ENCODE peak calls at places on chromosomes 16 and 17, in ten cellular contexts. O is CD4-positive, alpha-beta T cell; Z is ovary; L is GM13976; H is K562; Q is Peyer's patch; U is foreskin fibroblast; E is mammary epithelial cell; W is RWPE1; I is kidney. G is an unnamed sample.

GRCh38 chr16:4371481-4372314 is at the start of gene VASN:
- DNase-seq in O (peak), Z (peak), L (peak), H (peak), Q (peak), U (peak), E (peak), W (peak), I (peak), G (peak)

GRCh38 chr16:17083628-17084027 is 387.1 kb downstream of the XYLT1 start:
- DNase-seq in O (no peak), Z (no peak), L (no peak), H (no peak), Q (no peak), U (no peak), E (no peak), W (no peak), I (no peak), G (no peak)

GRCh38 chr16:53457670-53458069 is 23.4 kb downstream of the RBL2 start:
- DNase-seq in O (peak), Z (no peak), L (peak), H (no peak), Q (peak), U (no peak), E (peak), W (no peak), I (no peak), G (no peak)

GRCh38 chr16:15491430-15491829 is 57.0 kb downstream of the BMERB1 start:
- DNase-seq in O (no peak), Z (no peak), L (no peak), H (no peak), Q (no peak), U (no peak), E (no peak), W (no peak), I (no peak), G (no peak)

GRCh38 chr16:86857807-86858206 is 279.5 kb downstream of the FOXL1 start:
- DNase-seq in O (no peak), Z (no peak), L (no peak), H (no peak), Q (no peak), U (no peak), E (no peak), W (no peak), I (no peak), G (no peak)

GRCh38 chr16:76464973-76465620 is 187.9 kb downstream of the CNTNAP4 start:
- DNase-seq in O (no peak), Z (no peak), L (no peak), H (no peak), Q (no peak), U (no peak), E (no peak), W (no peak), I (no peak), G (no peak)

GRCh38 chr16:26826500-26826899 is 240.2 kb upstream of the C16orf82 start:
- DNase-seq in O (no peak), Z (no peak), L (no peak), H (no peak), Q (no peak), U (no peak), E (no peak), W (no peak), I (no peak), G (no peak)

GRCh38 chr17:44797809-44798208 is 32.3 kb downstream of the GJC1 start:
- DNase-seq in O (no peak), Z (peak), L (no peak), H (no peak), Q (no peak), U (no peak), E (no peak), W (no peak), I (no peak), G (no peak)

GRCh38 chr17:57708401-57708800 is 36.7 kb downstream of the CCDC182 start:
- DNase-seq in O (no peak), Z (no peak), L (no peak), H (no peak), Q (no peak), U (peak), E (no peak), W (no peak), I (no peak), G (no peak)

GRCh38 chr17:41678907-41679739 is 9.6 kb upstream of the EIF1 start:
- DNase-seq in O (peak), Z (no peak), L (no peak), H (peak), Q (peak), U (peak), E (peak), W (no peak), I (peak), G (no peak)

GRCh38 chr16:22191089-22191965 is 14.8 kb upstream of the EEF2K start:
- DNase-seq in O (peak), Z (peak), L (peak), H (peak), Q (peak), U (peak), E (peak), W (peak), I (peak), G (peak)

GRCh38 chr17:50102164-50102991 is 7.2 kb downstream of the PDK2 start:
- DNase-seq in O (no peak), Z (no peak), L (no peak), H (no peak), Q (no peak), U (no peak), E (no peak), W (no peak), I (peak), G (no peak)

GRCh38 chr17:82789051-82789592 is 37.3 kb downstream of the TBCD start:
- DNase-seq in O (no peak), Z (no peak), L (no peak), H (no peak), Q (no peak), U (no peak), E (no peak), W (no peak), I (no peak), G (no peak)

GRCh38 chr17:29568331-29569244 is at the start of gene TP53I13:
- DNase-seq in O (peak), Z (peak), L (peak), H (peak), Q (peak), U (peak), E (peak), W (peak), I (peak), G (peak)

GRCh38 chr17:29563816-29564215 is 3.0 kb downstream of the ABHD15 start:
- DNase-seq in O (no peak), Z (no peak), L (peak), H (no peak), Q (peak), U (no peak), E (no peak), W (no peak), I (no peak), G (no peak)

GRCh38 chr17:29567362-29568330 is 809 bp upstream of the ABHD15 start:
- DNase-seq in O (peak), Z (peak), L (peak), H (peak), Q (peak), U (peak), E (peak), W (peak), I (peak), G (peak)

GRCh38 chr17:29566473-29567361 is at the start of gene ABHD15:
- DNase-seq in O (no peak), Z (peak), L (peak), H (no peak), Q (peak), U (peak), E (peak), W (peak), I (peak), G (no peak)

GRCh38 chr17:29565643-29566472 is 979 bp downstream of the ABHD15 start:
- DNase-seq in O (peak), Z (no peak), L (peak), H (no peak), Q (peak), U (no peak), E (no peak), W (no peak), I (peak), G (no peak)
- TF ChIP-seq CTCF in O (peak), Z (no peak), L (peak), H (no peak), Q (no peak), U (no peak), E (no peak), W (no peak), I (no peak), G (peak)

GRCh38 chr17:7259555-7259889 is 2.8 kb downstream of the CLDN7 start:
- DNase-seq in O (no peak), Z (no peak), L (no peak), H (no peak), Q (no peak), U (no peak), E (no peak), W (no peak), I (no peak), G (no peak)

GRCh38 chr17:7261377-7262191 is 694 bp downstream of the CLDN7 start:
- DNase-seq in O (no peak), Z (no peak), L (peak), H (no peak), Q (no peak), U (no peak), E (no peak), W (no peak), I (no peak), G (no peak)

GRCh38 chr17:7258731-7259554 is 3.3 kb downstream of the CLDN7 start:
- DNase-seq in O (no peak), Z (no peak), L (no peak), H (no peak), Q (no peak), U (peak), E (peak), W (peak), I (no peak), G (no peak)

GRCh38 chr17:7260601-7261376 is 1.5 kb downstream of the CLDN7 start:
- DNase-seq in O (peak), Z (no peak), L (peak), H (no peak), Q (peak), U (peak), E (no peak), W (peak), I (peak), G (peak)

DNA sequence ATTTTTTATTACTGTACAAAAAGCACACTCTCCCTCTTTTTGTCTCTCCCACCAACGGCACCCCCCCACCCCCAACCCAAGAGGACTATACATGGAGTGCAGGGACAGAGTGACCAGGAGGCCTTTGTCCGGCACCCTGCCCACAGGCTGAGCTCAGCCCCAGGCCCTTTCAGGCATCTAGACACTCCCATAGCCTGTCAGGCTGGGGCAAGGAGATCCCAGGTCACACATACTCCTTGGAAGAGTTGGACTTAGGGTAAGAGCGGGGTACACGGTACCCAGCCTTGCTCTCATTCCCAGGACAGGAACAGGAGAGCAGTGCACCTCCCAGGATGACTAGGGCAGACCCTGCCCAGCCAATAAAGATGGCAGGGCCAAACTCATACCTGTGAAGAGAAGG is 2.1 kb downstream of the CLDN7 start:
- DNase-seq in O (no peak), Z (no peak), L (no peak), H (no peak), Q (no peak), U (no peak), E (no peak), W (no peak), I (no peak), G (no peak)
- TF ChIP-seq CTCF in O (no peak), Z (no peak), L (no peak), H (no peak), Q (no peak), U (no peak), E (no peak), W (no peak), I (no peak), G (no peak)

DNA sequence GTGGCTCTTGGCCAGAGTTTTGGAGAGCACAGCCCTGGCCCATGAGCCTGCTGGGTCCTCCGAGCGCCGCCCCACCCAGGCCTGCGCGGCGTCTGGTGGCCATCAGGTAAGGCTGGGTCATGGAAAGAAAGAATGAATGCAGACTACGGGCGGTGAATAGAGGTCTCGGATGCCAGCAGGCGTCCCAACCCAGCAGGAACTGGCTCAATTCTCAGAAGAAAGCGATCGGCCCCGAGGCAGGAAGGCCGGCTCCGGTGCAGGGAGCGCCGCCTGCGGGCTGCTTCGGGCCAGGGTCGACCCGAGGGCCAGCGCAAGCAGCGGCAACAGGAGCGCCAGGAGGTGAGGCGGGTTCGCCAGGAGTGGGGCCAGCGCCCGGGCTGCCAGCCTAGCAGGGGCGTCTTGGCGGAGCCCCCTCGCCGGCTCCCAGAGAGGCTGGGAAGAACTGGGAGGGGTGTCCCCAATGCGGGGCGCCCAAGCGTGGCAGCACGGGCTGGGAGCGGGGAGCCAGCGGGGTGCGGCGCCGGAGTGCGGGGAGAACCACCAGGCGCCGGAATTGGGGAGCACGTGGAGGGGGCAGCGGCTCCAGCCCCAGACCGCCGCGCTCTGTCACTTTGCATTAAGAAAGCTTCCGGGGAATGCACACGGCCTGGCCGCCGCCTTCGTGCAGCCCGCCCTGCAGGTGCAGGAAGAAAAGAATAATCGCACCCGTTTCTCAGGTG is 7.1 kb upstream of the TMC5 start:
- DNase-seq in O (no peak), Z (no peak), L (peak), H (no peak), Q (no peak), U (peak), E (no peak), W (no peak), I (no peak), G (peak)
- TF ChIP-seq CTCF in O (no peak), Z (no peak), L (no peak), H (no peak), Q (no peak), U (peak), E (peak), W (peak), I (no peak), G (peak)

DNA sequence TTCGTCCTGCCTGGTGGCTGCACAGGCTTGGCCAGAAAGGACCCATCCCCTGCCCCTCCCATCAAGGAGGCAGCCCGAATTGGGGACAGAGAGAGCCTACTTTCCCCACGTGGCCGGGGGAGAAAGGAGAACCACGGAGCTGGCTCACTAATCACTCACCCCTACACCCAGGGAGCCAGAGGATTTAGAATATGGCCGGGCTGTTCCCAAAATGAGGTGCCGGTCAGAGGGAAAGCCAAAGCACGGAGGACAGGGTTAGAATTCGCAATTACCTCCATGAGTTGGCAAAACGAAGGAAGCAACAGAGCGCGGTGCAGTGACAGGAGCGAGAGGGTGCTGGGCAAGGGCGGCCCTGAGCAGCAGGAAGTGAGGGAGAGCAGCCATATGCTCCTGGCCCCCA is 33.1 kb downstream of the SHISA6 start:
- DNase-seq in O (no peak), Z (no peak), L (no peak), H (no peak), Q (no peak), U (no peak), E (no peak), W (no peak), I (no peak), G (no peak)
- TF ChIP-seq CTCF in O (no peak), Z (no peak), L (no peak), H (no peak), Q (no peak), U (no peak), E (no peak), W (no peak), I (no peak), G (no peak)

GRCh38 chr16:12392585-12393089 is 411.1 kb downstream of the CPPED1 start:
- DNase-seq in O (no peak), Z (peak), L (no peak), H (no peak), Q (no peak), U (no peak), E (no peak), W (no peak), I (no peak), G (no peak)
- TF ChIP-seq CTCF in O (no peak), Z (no peak), L (no peak), H (no peak), Q (no peak), U (peak), E (no peak), W (no peak), I (no peak), G (no peak)

GRCh38 chr16:82341146-82341669 is 171.2 kb upstream of the MPHOSPH6 start:
- DNase-seq in O (no peak), Z (no peak), L (no peak), H (no peak), Q (no peak), U (no peak), E (no peak), W (no peak), I (no peak), G (no peak)

GRCh38 chr16:82340531-82340930 is 170.5 kb upstream of the MPHOSPH6 start:
- DNase-seq in O (no peak), Z (no peak), L (no peak), H (no peak), Q (no peak), U (no peak), E (no peak), W (no peak), I (no peak), G (no peak)

GRCh38 chr16:82345318-82345717 is 175.3 kb upstream of the MPHOSPH6 start:
- DNase-seq in O (no peak), Z (no peak), L (no peak), H (no peak), Q (no peak), U (no peak), E (no peak), W (no peak), I (no peak), G (no peak)

GRCh38 chr16:82344157-82344556 is 174.1 kb upstream of the MPHOSPH6 start:
- DNase-seq in O (no peak), Z (no peak), L (no peak), H (no peak), Q (no peak), U (no peak), E (no peak), W (no peak), I (no peak), G (no peak)
- TF ChIP-seq CTCF in O (no peak), Z (no peak), L (peak), H (peak), Q (no peak), U (peak), E (peak), W (no peak), I (peak), G (peak)

GRCh38 chr17:8151641-8152111 is 528 bp downstream of the PER1 start:
- DNase-seq in O (no peak), Z (peak), L (no peak), H (no peak), Q (peak), U (peak), E (peak), W (no peak), I (peak), G (no peak)

GRCh38 chr17:8149419-8150193 is 2.6 kb downstream of the PER1 start:
- DNase-seq in O (no peak), Z (no peak), L (no peak), H (no peak), Q (no peak), U (no peak), E (no peak), W (no peak), I (peak), G (no peak)

GRCh38 chr17:8150194-8151119 is 1.7 kb downstream of the PER1 start:
- DNase-seq in O (no peak), Z (peak), L (no peak), H (no peak), Q (no peak), U (no peak), E (no peak), W (no peak), I (peak), G (no peak)

GRCh38 chr17:8152112-8152775 is at the start of gene PER1:
- DNase-seq in O (peak), Z (peak), L (peak), H (peak), Q (peak), U (peak), E (peak), W (peak), I (peak), G (peak)

GRCh38 chr17:8151120-8151640 is 1.0 kb downstream of the PER1 start:
- DNase-seq in O (peak), Z (peak), L (peak), H (peak), Q (peak), U (peak), E (peak), W (no peak), I (peak), G (peak)
- TF ChIP-seq CTCF in O (no peak), Z (peak), L (no peak), H (no peak), Q (peak), U (no peak), E (no peak), W (no peak), I (peak), G (no peak)

GRCh38 chr16:1073566-1074378 is 1.2 kb downstream of the SSTR5 start:
- DNase-seq in O (no peak), Z (no peak), L (no peak), H (peak), Q (no peak), U (no peak), E (no peak), W (no peak), I (no peak), G (no peak)
- TF ChIP-seq CTCF in O (no peak), Z (no peak), L (no peak), H (peak), Q (no peak), U (no peak), E (peak), W (peak), I (peak), G (peak)

GRCh38 chr17:59106463-59107305 is at the start of gene TRIM37:
- DNase-seq in O (peak), Z (peak), L (peak), H (peak), Q (peak), U (peak), E (peak), W (peak), I (peak), G (peak)
- TF ChIP-seq CTCF in O (no peak), Z (no peak), L (peak), H (peak), Q (no peak), U (no peak), E (peak), W (peak), I (no peak), G (peak)